ENCODE peak calls at places on chromosomes 7 and 10, in ten cellular contexts. M is CD8-positive, alpha-beta T cell; Y is endothelial cell; L is fibroblast of pulmonary artery; K is colonic mucosa; Q is endothelial cell of umbilical vein; W is NB4; D is astrocyte of the spinal cord; Z is GM12865; I is A549. P is an unnamed sample.

GRCh38 chr10:13950543-13950939 is 363.8 kb downstream of the PRPF18 start:
- DNase-seq in M (no peak), Y (no peak), L (no peak), K (no peak), Q (no peak), W (no peak), D (no peak), Z (no peak), I (no peak), P (no peak)

GRCh38 chr10:102669206-102670064 is 25.2 kb downstream of the TRIM8 start:
- DNase-seq in M (no peak), Y (no peak), L (no peak), K (no peak), Q (no peak), W (no peak), D (no peak), Z (no peak), I (peak; percentile 44), P (no peak)

GRCh38 chr7:26508917-26509316 is 217.3 kb downstream of the SNX10 start:
- DNase-seq in M (no peak), Y (no peak), L (no peak), K (no peak), Q (no peak), W (no peak), D (no peak), Z (no peak), I (no peak), P (no peak)

GRCh38 chr10:102284531-102284930 is 39.2 kb downstream of the GBF1 start:
- DNase-seq in M (no peak), Y (no peak), L (no peak), K (no peak), Q (no peak), W (no peak), D (no peak), Z (no peak), I (no peak), P (no peak)

GRCh38 chr7:4610768-4611467 is 71.2 kb upstream of the FOXK1 start:
- DNase-seq in M (peak; percentile 42), Y (peak; percentile 60), L (peak; percentile 82), K (peak; percentile 68), Q (peak; percentile 71), W (peak; percentile 81), D (peak; percentile 72), Z (peak; percentile 75), I (peak; percentile 76), P (peak; percentile 26)

GRCh38 chr10:17915181-17915580 is 36.5 kb upstream of the SLC39A12 start:
- DNase-seq in M (no peak), Y (no peak), L (peak; percentile 31), K (no peak), Q (no peak), W (no peak), D (no peak), Z (no peak), I (no peak), P (no peak)

GRCh38 chr7:41567350-41568114 is 135.4 kb downstream of the INHBA start:
- DNase-seq in M (no peak), Y (no peak), L (peak; percentile 41), K (no peak), Q (peak; percentile 56), W (peak; percentile 68), D (peak; percentile 22), Z (no peak), I (no peak), P (no peak)

GRCh38 chr10:93752761-93753160 is 5.0 kb upstream of the LGI1 start:
- DNase-seq in M (no peak), Y (no peak), L (peak; percentile 36), K (no peak), Q (peak; percentile 3), W (peak; percentile 14), D (peak; percentile 42), Z (no peak), I (peak; percentile 45), P (no peak)

GRCh38 chr7:28068811-28069216 is 111.8 kb downstream of the JAZF1 start:
- DNase-seq in M (no peak), Y (no peak), L (peak; percentile 65), K (no peak), Q (no peak), W (peak; percentile 51), D (peak; percentile 33), Z (no peak), I (peak; percentile 24), P (no peak)

GRCh38 chr7:44236333-44236728 is 35.6 kb downstream of the YKT6 start:
- DNase-seq in M (no peak), Y (no peak), L (no peak), K (no peak), Q (no peak), W (peak; percentile 59), D (no peak), Z (no peak), I (no peak), P (no peak)

GRCh38 chr7:28207486-28208158 is 27.0 kb upstream of the JAZF1 start:
- DNase-seq in M (no peak), Y (no peak), L (peak; percentile 56), K (no peak), Q (peak; percentile 78), W (peak; percentile 59), D (peak; percentile 40), Z (peak; percentile 49), I (no peak), P (no peak)

GRCh38 chr7:30879139-30880089 is 32.2 kb upstream of the AQP1 start:
- DNase-seq in M (no peak), Y (no peak), L (no peak), K (no peak), Q (no peak), W (no peak), D (no peak), Z (no peak), I (no peak), P (no peak)

GRCh38 chr10:101161494-101162299 is 30.6 kb downstream of the TLX1 start:
- DNase-seq in M (peak; percentile 62), Y (peak; percentile 79), L (peak; percentile 82), K (peak; percentile 76), Q (peak; percentile 74), W (peak; percentile 81), D (peak; percentile 68), Z (peak; percentile 74), I (peak; percentile 87), P (peak; percentile 47)

GRCh38 chr7:55026086-55026790 is 7.4 kb downstream of the EGFR start:
- DNase-seq in M (no peak), Y (no peak), L (no peak), K (no peak), Q (no peak), W (no peak), D (no peak), Z (no peak), I (no peak), P (no peak)

GRCh38 chr10:114412907-114413386 is 8.6 kb upstream of the AFAP1L2 start:
- DNase-seq in M (no peak), Y (no peak), L (peak; percentile 53), K (no peak), Q (peak; percentile 70), W (no peak), D (peak; percentile 57), Z (no peak), I (peak; percentile 40), P (no peak)

GRCh38 chr7:158186406-158186805 is 401.2 kb downstream of the PTPRN2 start:
- DNase-seq in M (no peak), Y (no peak), L (no peak), K (no peak), Q (no peak), W (no peak), D (no peak), Z (no peak), I (no peak), P (no peak)

GRCh38 chr10:20677340-20677739 is 219.8 kb downstream of the NEBL start:
- DNase-seq in M (no peak), Y (no peak), L (no peak), K (peak; percentile 40), Q (no peak), W (no peak), D (no peak), Z (no peak), I (no peak), P (no peak)

GRCh38 chr7:44998153-44998871 is 1.7 kb upstream of the CCM2 start:
- DNase-seq in M (no peak), Y (no peak), L (no peak), K (no peak), Q (no peak), W (peak; percentile 59), D (no peak), Z (no peak), I (no peak), P (no peak)

GRCh38 chr10:87593702-87594101 is 66.0 kb upstream of the PAPSS2 start:
- DNase-seq in M (no peak), Y (no peak), L (no peak), K (no peak), Q (no peak), W (no peak), D (no peak), Z (no peak), I (no peak), P (no peak)

GRCh38 chr10:37495415-37495814 is 362.0 kb downstream of the ZNF248 start:
- DNase-seq in M (no peak), Y (no peak), L (no peak), K (no peak), Q (no peak), W (peak; percentile 81), D (no peak), Z (peak; percentile 10), I (no peak), P (no peak)
- TF ChIP-seq CTCF in M (no peak), Y (peak; percentile 36), L (no peak), K (no peak), Q (no peak), W (no peak), D (no peak), Z (peak; percentile 4), I (peak; percentile 47), P (no peak)

GRCh38 chr10:77574436-77574835 is 63.2 kb downstream of the KCNMA1 start:
- DNase-seq in M (no peak), Y (no peak), L (no peak), K (no peak), Q (no peak), W (peak; percentile 27), D (no peak), Z (no peak), I (no peak), P (no peak)
- TF ChIP-seq CTCF in M (no peak), Y (no peak), L (no peak), K (no peak), Q (no peak), W (peak; percentile 22), D (peak; percentile 21), Z (peak; percentile 7), I (peak; percentile 14), P (no peak)

GRCh38 chr10:62243647-62243997 is 25.0 kb downstream of the RTKN2 start:
- DNase-seq in M (no peak), Y (no peak), L (no peak), K (no peak), Q (no peak), W (no peak), D (no peak), Z (peak; percentile 32), I (no peak), P (no peak)
- TF ChIP-seq CTCF in M (no peak), Y (no peak), L (no peak), K (no peak), Q (no peak), W (no peak), D (no peak), Z (no peak), I (no peak), P (no peak)

DNA sequence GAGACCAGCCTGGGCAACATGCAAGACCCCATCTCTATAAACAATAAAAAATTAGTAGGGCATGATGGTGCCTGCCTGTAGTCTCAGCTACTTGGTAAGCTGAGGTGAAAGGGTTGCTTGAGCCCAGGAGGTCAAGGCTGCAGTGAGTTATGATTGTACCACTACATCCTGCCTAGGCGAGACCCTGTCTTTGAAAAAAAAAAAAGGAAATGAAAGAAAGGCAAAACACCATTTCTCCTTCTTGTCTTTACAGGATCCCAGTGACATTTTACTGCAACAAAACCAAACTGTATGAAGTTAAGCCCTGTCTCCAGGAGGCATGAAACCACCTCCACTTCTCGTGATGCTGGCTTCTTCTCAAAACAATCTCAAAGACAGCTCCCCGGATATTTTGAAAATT is 29.9 kb upstream of the PBLD start:
- DNase-seq in M (no peak), Y (no peak), L (no peak), K (no peak), Q (no peak), W (no peak), D (no peak), Z (no peak), I (no peak), P (no peak)
- TF ChIP-seq CTCF in M (no peak), Y (no peak), L (no peak), K (no peak), Q (no peak), W (no peak), D (no peak), Z (no peak), I (no peak), P (no peak)